ENCODE peak calls at places on chromosomes 12 and 14, in five cellular contexts. C is sigmoid colon, X is stomach, B is tibial nerve, V is tibial artery. Y is an unnamed sample. For H3K4me1 and H3K27me3, the result is how much of the 10 kb centered on the place peaks cover.

GRCh38 chr12:10016881-10017280 is 6.5 kb downstream of the CLEC12B start:
- DNase-seq in C (no peak), X (no peak), B (no peak), V (no peak), Y (peak)

GRCh38 chr14:64880382-64881121 is 845 bp upstream of the SPTB start:
- DNase-seq in C (peak), X (peak), B (no peak), V (peak), Y (peak)

GRCh38 chr12:58117667-58118066 is 176.3 kb downstream of the ATP23 start:
- DNase-seq in C (no peak), X (no peak), B (no peak), V (no peak), Y (no peak)

GRCh38 chr12:29427964-29428363 is 47.0 kb upstream of the ERGIC2 start:
- DNase-seq in C (no peak), X (no peak), B (no peak), V (no peak), Y (no peak)

GRCh38 chr12:130952106-130952505 is 1.6 kb upstream of the ADGRD1 start:
- DNase-seq in C (no peak), X (no peak), B (no peak), V (no peak), Y (no peak)

GRCh38 chr12:101992091-101992490 is 69.7 kb downstream of the WASHC3 start:
- DNase-seq in C (no peak), X (no peak), B (no peak), V (no peak), Y (no peak)

GRCh38 chr14:38224328-38224727 is 16.6 kb downstream of the SSTR1 start:
- DNase-seq in C (no peak), X (no peak), B (no peak), V (no peak), Y (no peak)

GRCh38 chr14:93332032-93332852 is 594 bp downstream of the BTBD7 start:
- DNase-seq in C (peak), X (peak), B (no peak), V (peak), Y (peak)

GRCh38 chr12:130081420-130081819 is 80.8 kb upstream of the FZD10 start:
- DNase-seq in C (no peak), X (no peak), B (no peak), V (no peak), Y (no peak)

GRCh38 chr12:78787576-78787975 is 77.0 kb upstream of the SYT1 start:
- DNase-seq in C (no peak), X (no peak), B (no peak), V (no peak), Y (no peak)

GRCh38 chr14:61603736-61604135 is 91.6 kb upstream of the HIF1A start:
- DNase-seq in C (no peak), X (no peak), B (no peak), V (no peak), Y (no peak)

GRCh38 chr12:111767362-111768158 is 827 bp downstream of the ALDH2 start:
- DNase-seq in C (no peak), X (no peak), B (no peak), V (no peak), Y (peak)

GRCh38 chr14:29724991-29725390 is 202.7 kb downstream of the PRKD1 start:
- DNase-seq in C (no peak), X (no peak), B (no peak), V (no peak), Y (no peak)

GRCh38 chr12:84497819-84498218 is 414.8 kb downstream of the SLC6A15 start:
- DNase-seq in C (no peak), X (no peak), B (no peak), V (no peak), Y (no peak)

GRCh38 chr12:131007031-131007793 is 53.5 kb downstream of the ADGRD1 start:
- DNase-seq in C (peak), X (peak), B (peak), V (no peak), Y (no peak)

GRCh38 chr12:3753549-3754284 is 808 bp upstream of the CRACR2A start:
- DNase-seq in C (peak), X (no peak), B (peak), V (peak), Y (no peak)

GRCh38 chr12:117125769-117126168 is 26.6 kb upstream of the TESC start:
- DNase-seq in C (no peak), X (no peak), B (no peak), V (no peak), Y (no peak)

GRCh38 chr14:54291491-54292191 is 105.2 kb upstream of the CDKN3 start:
- DNase-seq in C (no peak), X (no peak), B (no peak), V (no peak), Y (no peak)

GRCh38 chr14:101876539-101876938 is 87.8 kb upstream of the DYNC1H1 start:
- DNase-seq in C (peak), X (peak), B (peak), V (peak), Y (no peak)

GRCh38 chr12:43291516-43291915 is 260.5 kb downstream of the ADAMTS20 start:
- DNase-seq in C (no peak), X (no peak), B (no peak), V (no peak), Y (no peak)

GRCh38 chr14:91947196-91948184 is at the start of gene FBLN5:
- DNase-seq in C (peak), X (peak), B (peak), V (peak), Y (peak)

GRCh38 chr12:54360717-54361456 is 3.4 kb downstream of the GPR84 start:
- DNase-seq in C (peak), X (peak), B (peak), V (no peak), Y (peak)

GRCh38 chr12:113186033-113186365 is 478 bp downstream of the RITA1 start:
- DNase-seq in C (no peak), X (no peak), B (no peak), V (no peak), Y (no peak)

GRCh38 chr14:94041551-94042346 is 15.6 kb downstream of the OTUB2 start:
- DNase-seq in C (no peak), X (peak), B (no peak), V (no peak), Y (no peak)

GRCh38 chr12:127179199-127179598 is 1087.8 kb upstream of the TMEM132C start:
- DNase-seq in C (no peak), X (no peak), B (peak), V (peak), Y (no peak)

GRCh38 chr12:96989916-96990315 is 82.9 kb downstream of the NEDD1 start:
- DNase-seq in C (no peak), X (no peak), B (no peak), V (no peak), Y (no peak)

GRCh38 chr14:95832012-95832411 is 44.6 kb upstream of the TUNAR start:
- DNase-seq in C (no peak), X (no peak), B (no peak), V (no peak), Y (no peak)

GRCh38 chr14:51607677-51608076 is 44.0 kb upstream of the FRMD6 start:
- DNase-seq in C (no peak), X (no peak), B (no peak), V (no peak), Y (peak)

GRCh38 chr12:43113616-43114015 is 438.4 kb downstream of the ADAMTS20 start:
- DNase-seq in C (no peak), X (no peak), B (no peak), V (no peak), Y (peak)

GRCh38 chr12:32273063-32273521 is 126.3 kb upstream of the FGD4 start:
- DNase-seq in C (no peak), X (no peak), B (no peak), V (no peak), Y (no peak)

GRCh38 chr12:117718559-117718958 is 250.2 kb downstream of the KSR2 start:
- DNase-seq in C (no peak), X (no peak), B (no peak), V (no peak), Y (no peak)

GRCh38 chr12:30796508-30796780 is 41.7 kb upstream of the CAPRIN2 start:
- DNase-seq in C (peak), X (no peak), B (no peak), V (no peak), Y (no peak)

GRCh38 chr14:64117671-64118402 is 176.3 kb downstream of the ESR2 start:
- DNase-seq in C (no peak), X (peak), B (no peak), V (peak), Y (no peak)

DNA sequence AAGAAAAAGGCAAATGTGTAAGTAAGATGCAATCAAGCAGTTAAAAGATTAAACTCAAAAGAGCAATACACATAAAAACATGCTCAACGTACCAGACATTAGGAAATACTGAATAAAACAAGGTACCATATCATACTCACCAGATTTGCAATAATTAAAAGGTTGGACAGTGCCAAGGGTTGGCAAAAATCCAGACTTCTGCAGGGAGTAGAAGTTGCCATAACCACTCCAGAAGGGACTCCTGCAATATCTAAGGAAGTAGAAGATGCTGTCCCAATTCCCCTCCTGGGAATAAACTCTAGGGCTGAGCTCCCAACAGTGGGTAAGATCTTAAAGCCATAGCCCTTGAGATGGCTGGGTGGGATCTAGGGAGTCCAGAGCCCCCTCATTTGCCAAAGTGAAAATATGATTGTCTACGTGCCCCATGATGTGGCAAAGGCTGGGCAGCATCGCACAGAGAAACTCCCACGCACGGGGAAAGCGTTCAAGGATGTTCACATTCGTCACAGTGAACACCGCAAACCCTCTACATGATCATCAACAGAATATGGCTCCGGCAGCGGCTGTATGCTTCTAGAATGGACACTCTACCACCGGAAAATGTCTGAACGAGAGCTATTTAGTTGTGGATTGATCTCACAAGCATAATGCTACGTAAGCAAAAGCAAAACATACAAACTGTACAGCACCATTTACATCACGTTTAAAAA is 12.3 kb downstream of the KCTD10 start:
- DNase-seq in C (peak), X (no peak), B (no peak), V (no peak), Y (no peak)
- H3K4me1 ChIP-seq in C (half or more), X (half or more), B (half or more), V (under half), Y (half or more)

GRCh38 chr12:1844223-1844622 is 23.9 kb downstream of the LRTM2 start:
- DNase-seq in C (peak), X (no peak), B (no peak), V (no peak), Y (no peak)
- H3K27me3 ChIP-seq in C (under half), X (under half), B (under half), V (under half), Y (half or more)

GRCh38 chr12:69161835-69162234 is 77.5 kb upstream of the CPSF6 start:
- DNase-seq in C (no peak), X (no peak), B (no peak), V (no peak), Y (no peak)
- H3K4me3 ChIP-seq in C (no peak), X (no peak), B (no peak), V (no peak), Y (no peak)

DNA sequence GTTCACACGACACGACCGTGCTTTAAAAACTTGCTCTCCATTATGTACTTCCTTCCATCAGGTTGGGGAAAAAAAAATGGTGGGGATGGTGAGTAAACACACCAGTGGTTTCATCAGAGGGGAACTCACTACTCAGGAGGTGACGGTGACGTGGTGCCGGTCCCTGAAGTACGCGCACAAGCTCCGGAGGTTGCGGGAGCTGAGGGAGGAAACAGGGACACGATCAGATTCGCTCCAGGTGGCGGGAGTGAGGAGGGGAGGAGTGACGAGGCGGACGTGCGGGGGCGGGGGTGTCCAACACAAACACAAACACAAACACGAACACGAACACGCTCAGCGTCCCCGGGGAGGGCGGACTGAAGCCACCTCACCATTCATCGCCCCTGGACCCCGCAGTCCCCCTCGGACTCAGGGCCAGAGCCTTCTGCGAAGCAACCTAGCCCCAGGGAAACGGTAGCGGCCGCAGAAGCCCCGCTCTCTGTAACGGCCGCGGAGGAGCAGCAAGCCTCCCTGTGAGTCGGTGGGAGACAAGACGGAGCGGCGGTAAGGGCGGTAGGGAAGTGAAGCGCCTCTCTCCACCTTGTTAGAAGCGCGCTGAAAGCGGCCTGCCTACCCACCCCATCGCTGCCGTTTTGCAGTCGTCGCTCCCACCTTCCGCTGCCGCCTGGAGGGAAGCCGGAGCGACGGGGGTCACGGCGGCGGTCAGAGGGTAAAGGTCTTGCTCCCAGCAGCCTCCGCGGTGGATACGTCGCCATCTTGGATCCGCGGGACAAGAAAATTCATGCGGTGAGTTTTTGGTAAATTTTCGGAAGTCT is at the start of gene CNOT2:
- DNase-seq in C (peak), X (peak), B (peak), V (peak), Y (peak)
- H3K4me1 ChIP-seq in C (under half), X (under half), B (under half), V (under half), Y (under half)

GRCh38 chr14:77130386-77130785 is 11.2 kb downstream of the ZDHHC22 start:
- DNase-seq in C (no peak), X (no peak), B (no peak), V (no peak), Y (no peak)
- H3K27me3 ChIP-seq in C (under half), X (half or more), B (under half), V (under half), Y (under half)

GRCh38 chr14:105525861-105526780 is at the start of gene TMEM121:
- DNase-seq in C (no peak), X (no peak), B (no peak), V (no peak), Y (no peak)
- H3K4me3 ChIP-seq in C (peak), X (peak), B (peak), V (peak), Y (no peak)

GRCh38 chr12:46452776-46453175 is 80.2 kb upstream of the SLC38A2 start:
- DNase-seq in C (no peak), X (no peak), B (no peak), V (no peak), Y (no peak)
- H3K4me1 ChIP-seq in C (under half), X (under half), B (under half), V (under half), Y (under half)

DNA sequence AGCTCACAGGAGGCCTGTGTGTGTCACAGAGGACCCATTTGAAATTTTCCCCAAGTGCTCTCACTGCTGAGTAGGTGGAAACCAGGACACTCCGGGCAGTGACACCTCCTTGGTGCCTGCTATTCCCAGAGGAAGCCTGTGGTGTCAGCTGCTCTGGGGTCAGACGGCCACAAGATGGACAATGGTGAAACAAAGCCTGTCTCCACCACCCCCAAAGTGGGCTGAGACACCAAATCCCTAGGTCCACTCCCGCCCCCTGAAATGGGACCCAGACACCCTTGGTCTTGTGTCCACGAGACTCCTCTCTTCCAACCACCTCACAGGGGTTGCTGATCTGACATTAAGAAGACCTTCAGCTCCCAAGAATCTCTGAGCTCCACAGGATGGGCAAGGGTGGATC is 7.0 kb downstream of the KCNH3 start:
- DNase-seq in C (no peak), X (no peak), B (no peak), V (no peak), Y (no peak)
- H3K27me3 ChIP-seq in C (under half), X (half or more), B (under half), V (half or more), Y (under half)

GRCh38 chr12:45234134-45234865 is 18.4 kb downstream of the ANO6 start:
- DNase-seq in C (peak), X (no peak), B (peak), V (peak), Y (peak)
- H3K4me3 ChIP-seq in C (no peak), X (no peak), B (no peak), V (no peak), Y (no peak)